ENCODE peak calls at places on chromosomes 5 and 9, in seven cellular contexts. T is left ventricle myocardium inferior, R is Caco-2, W is astrocyte of the spinal cord, G is osteocyte, K is glutamatergic neuron, Z is fibroblast of villous mesenchyme. V is an unnamed sample.

GRCh38 chr9:33924978-33925797 is 108.2 kb downstream of the UBE2R2 start:
- DNase-seq in T (peak; percentile 38), R (peak; percentile 67), W (peak; percentile 59), G (no peak), K (peak; percentile 63), Z (peak; percentile 62), V (no peak)

GRCh38 chr9:126637002-126637849 is 23.5 kb downstream of the LMX1B start:
- DNase-seq in T (no peak), R (no peak), W (no peak), G (no peak), K (no peak), Z (no peak), V (no peak)

GRCh38 chr9:106941901-106942300 is 78.9 kb downstream of the ZNF462 start:
- DNase-seq in T (no peak), R (no peak), W (no peak), G (no peak), K (no peak), Z (no peak), V (no peak)

GRCh38 chr9:71743884-71744283 is 24.4 kb downstream of the CEMIP2 start:
- DNase-seq in T (no peak), R (no peak), W (no peak), G (no peak), K (no peak), Z (no peak), V (no peak)

GRCh38 chr9:86328153-86328552 is 26.1 kb downstream of the TUT7 start:
- DNase-seq in T (no peak), R (no peak), W (no peak), G (no peak), K (no peak), Z (no peak), V (no peak)

GRCh38 chr5:172319708-172320441 is 36.3 kb upstream of the UBTD2 start:
- DNase-seq in T (no peak), R (no peak), W (no peak), G (no peak), K (no peak), Z (no peak), V (no peak)

GRCh38 chr5:111254613-111255012 is 30.4 kb downstream of the CAMK4 start:
- DNase-seq in T (no peak), R (no peak), W (no peak), G (no peak), K (no peak), Z (no peak), V (no peak)

GRCh38 chr9:86854898-86855523 is 92.3 kb downstream of the GAS1 start:
- DNase-seq in T (no peak), R (peak; percentile 8), W (peak; percentile 94), G (peak; percentile 87), K (peak; percentile 56), Z (peak; percentile 81), V (no peak)

GRCh38 chr9:75170898-75171360 is 82.6 kb downstream of the OSTF1 start:
- DNase-seq in T (no peak), R (no peak), W (peak; percentile 37), G (no peak), K (no peak), Z (peak; percentile 73), V (no peak)

GRCh38 chr9:91474656-91475055 is 51.0 kb upstream of the NFIL3 start:
- DNase-seq in T (no peak), R (no peak), W (no peak), G (no peak), K (no peak), Z (peak; percentile 10), V (no peak)

GRCh38 chr9:2424564-2425153 is 196.9 kb upstream of the VLDLR start:
- DNase-seq in T (no peak), R (no peak), W (peak; percentile 22), G (no peak), K (no peak), Z (peak; percentile 48), V (no peak)

GRCh38 chr5:108654042-108654441 is 93.7 kb upstream of the FER start:
- DNase-seq in T (no peak), R (no peak), W (peak; percentile 27), G (no peak), K (no peak), Z (no peak), V (no peak)

GRCh38 chr5:154302181-154302580 is 111.6 kb downstream of the GALNT10 start:
- DNase-seq in T (peak; percentile 73), R (no peak), W (peak; percentile 55), G (peak; percentile 76), K (no peak), Z (no peak), V (no peak)

GRCh38 chr5:64625678-64626077 is 64.6 kb upstream of the SHISAL2B start:
- DNase-seq in T (no peak), R (no peak), W (peak; percentile 38), G (no peak), K (no peak), Z (peak; percentile 56), V (no peak)

GRCh38 chr9:83521017-83521810 is 17.0 kb downstream of the FRMD3 start:
- DNase-seq in T (no peak), R (no peak), W (no peak), G (no peak), K (no peak), Z (no peak), V (no peak)

GRCh38 chr5:88058625-88059024 is 210.0 kb downstream of the TMEM161B start:
- DNase-seq in T (no peak), R (no peak), W (no peak), G (no peak), K (no peak), Z (no peak), V (no peak)

GRCh38 chr9:131397100-131397790 is 3.4 kb downstream of the PRRC2B start:
- DNase-seq in T (no peak), R (peak; percentile 60), W (peak; percentile 60), G (no peak), K (no peak), Z (no peak), V (no peak)

GRCh38 chr5:143976055-143976454 is 164.1 kb downstream of the HMHB1 start:
- DNase-seq in T (no peak), R (no peak), W (no peak), G (no peak), K (no peak), Z (no peak), V (no peak)

GRCh38 chr5:66518753-66519152 is 77.4 kb upstream of the MAST4 start:
- DNase-seq in T (no peak), R (no peak), W (peak; percentile 12), G (no peak), K (no peak), Z (no peak), V (no peak)

GRCh38 chr9:132411091-132411508 is 1.1 kb downstream of the CFAP77 start:
- DNase-seq in T (peak; percentile 32), R (peak; percentile 84), W (peak; percentile 21), G (no peak), K (peak; percentile 79), Z (peak; percentile 18), V (peak; percentile 62)

GRCh38 chr9:124770359-124771020 is 621 bp downstream of the NR6A1 start:
- DNase-seq in T (no peak), R (peak; percentile 42), W (no peak), G (peak; percentile 70), K (peak; percentile 59), Z (no peak), V (no peak)

GRCh38 chr5:117679046-117679445 is 1104.4 kb upstream of the SEMA6A start:
- DNase-seq in T (no peak), R (no peak), W (no peak), G (no peak), K (no peak), Z (no peak), V (no peak)

GRCh38 chr5:30042677-30043076 is 1150.8 kb upstream of the CDH6 start:
- DNase-seq in T (no peak), R (no peak), W (no peak), G (no peak), K (no peak), Z (no peak), V (no peak)

GRCh38 chr9:88534456-88535225 is at the start of gene NXNL2:
- DNase-seq in T (peak; percentile 69), R (peak; percentile 86), W (peak; percentile 83), G (peak; percentile 91), K (peak; percentile 84), Z (peak; percentile 91), V (no peak)

GRCh38 chr9:107137495-107138202 is 145.4 kb upstream of the RAD23B start:
- DNase-seq in T (no peak), R (peak; percentile 44), W (peak; percentile 31), G (no peak), K (no peak), Z (peak; percentile 39), V (no peak)

GRCh38 chr9:35311891-35312639 is 150.3 kb downstream of the UNC13B start:
- DNase-seq in T (no peak), R (no peak), W (no peak), G (no peak), K (no peak), Z (no peak), V (no peak)

GRCh38 chr9:136311433-136312375 is 7.8 kb upstream of the CCDC187 start:
- DNase-seq in T (no peak), R (no peak), W (no peak), G (no peak), K (peak; percentile 43), Z (no peak), V (no peak)

DNA sequence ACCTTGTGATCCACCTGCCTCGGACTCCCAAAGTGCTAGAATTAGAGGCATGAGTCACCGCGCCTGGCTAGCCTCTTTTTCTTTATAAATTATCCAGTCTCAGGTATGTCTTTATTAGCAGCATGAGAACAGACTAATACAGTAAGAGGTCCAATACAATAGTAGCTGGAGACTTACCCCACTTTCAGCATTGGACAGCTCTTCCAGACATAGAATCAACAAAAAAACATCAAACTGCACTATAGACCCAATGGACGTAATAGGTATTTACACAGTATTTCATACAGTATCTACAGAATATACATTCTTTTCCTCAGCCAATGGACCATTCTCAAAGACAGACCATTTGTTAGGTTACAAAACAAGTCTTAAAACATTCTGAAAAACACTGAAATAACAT is 6.1 kb upstream of the RCL1 start:
- DNase-seq in T (no peak), R (no peak), W (no peak), G (no peak), K (no peak), Z (no peak), V (no peak)
- TF ChIP-seq CTCF in T (no peak), R (no peak), W (no peak), G (no peak), K (no peak), Z (no peak), V (no peak)

GRCh38 chr5:74625742-74626241 is 14.7 kb downstream of the ENC1 start:
- DNase-seq in T (no peak), R (no peak), W (peak; percentile 77), G (no peak), K (no peak), Z (no peak), V (no peak)
- TF ChIP-seq CTCF in T (no peak), R (peak; percentile 29), W (peak; percentile 48), G (peak; percentile 11), K (no peak), Z (peak; percentile 13), V (no peak)

GRCh38 chr5:95960802-95961616 is 642 bp downstream of the ELL2 start:
- DNase-seq in T (peak; percentile 80), R (peak; percentile 92), W (peak; percentile 78), G (peak; percentile 96), K (peak; percentile 89), Z (peak; percentile 75), V (peak; percentile 85)
- TF ChIP-seq CTCF in T (peak; percentile 90), R (peak; percentile 50), W (peak; percentile 62), G (peak; percentile 93), K (peak; percentile 74), Z (peak; percentile 65), V (no peak)

DNA sequence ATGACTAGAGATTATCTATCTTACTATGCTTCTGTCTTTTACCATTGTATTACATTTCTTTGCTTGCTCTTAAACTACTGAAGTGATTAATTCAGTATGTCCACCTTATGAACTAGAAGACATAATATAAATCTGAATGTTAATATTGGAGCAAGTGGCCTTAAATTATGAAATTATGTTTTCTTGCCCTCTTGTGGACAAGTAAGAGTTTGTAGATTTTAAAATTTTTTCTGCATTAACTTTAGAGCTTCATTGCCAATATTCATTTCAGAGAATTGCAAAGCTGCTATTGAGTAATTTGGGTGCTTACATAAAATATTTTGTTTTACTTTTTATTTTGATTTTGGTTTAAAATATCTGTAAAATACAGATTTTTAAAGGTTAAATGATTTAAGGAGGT is 55.3 kb downstream of the RANBP17 start:
- DNase-seq in T (no peak), R (no peak), W (no peak), G (no peak), K (no peak), Z (no peak), V (no peak)
- TF ChIP-seq CTCF in T (no peak), R (peak; percentile 4), W (peak; percentile 12), G (peak; percentile 51), K (no peak), Z (peak; percentile 18), V (no peak)

V was measured in activated B cell treated with CpG ODN at 0.5 μM for 24 hours.